ENCODE peak calls at places on chromosomes 2 and 18, in seven cellular contexts. One of them, this sample, is unnamed.

GRCh38 chr2:223050900-223051299 is 1.1 kb upstream of the KCNE4 start:
- DNase-seq in HCT116: no peak
- DNase-seq in GM12878: no peak
- DNase-seq in K562: no peak
- DNase-seq in SK-N-SH: no peak
- DNase-seq in NT2/D1: no peak
- DNase-seq in H1: no peak
- DNase-seq in this sample: no peak

GRCh38 chr2:118086024-118086633 is 2.1 kb upstream of the INSIG2 start:
- DNase-seq in GM12878: no peak
- DNase-seq in K562: no peak
- DNase-seq in HCT116: no peak
- DNase-seq in SK-N-SH: no peak
- DNase-seq in NT2/D1: no peak
- DNase-seq in H1: no peak
- DNase-seq in this sample: peak

GRCh38 chr2:223642496-223642895 is 40.3 kb upstream of the SCG2 start:
- DNase-seq in HCT116: no peak
- DNase-seq in NT2/D1: no peak
- DNase-seq in GM12878: no peak
- DNase-seq in K562: no peak
- DNase-seq in SK-N-SH: no peak
- DNase-seq in H1: no peak
- DNase-seq in this sample: no peak

GRCh38 chr2:241645915-241646250 is 8.4 kb downstream of the ATG4B start:
- DNase-seq in HCT116: no peak
- DNase-seq in SK-N-SH: no peak
- DNase-seq in NT2/D1: no peak
- DNase-seq in GM12878: no peak
- DNase-seq in K562: no peak
- DNase-seq in H1: no peak
- DNase-seq in this sample: no peak

GRCh38 chr2:99249951-99250350 is 5.5 kb downstream of the LYG2 start:
- DNase-seq in GM12878: no peak
- DNase-seq in H1: no peak
- DNase-seq in SK-N-SH: no peak
- DNase-seq in NT2/D1: no peak
- DNase-seq in K562: no peak
- DNase-seq in HCT116: no peak
- DNase-seq in this sample: no peak

GRCh38 chr18:39318462-39318861 is 1752.9 kb upstream of the CELF4 start:
- DNase-seq in K562: no peak
- DNase-seq in GM12878: no peak
- DNase-seq in NT2/D1: no peak
- DNase-seq in H1: no peak
- DNase-seq in HCT116: no peak
- DNase-seq in SK-N-SH: peak
- DNase-seq in this sample: no peak

GRCh38 chr2:23824777-23825212 is 102.1 kb downstream of the ATAD2B start:
- DNase-seq in H1: no peak
- DNase-seq in NT2/D1: peak
- DNase-seq in HCT116: peak
- DNase-seq in GM12878: peak
- DNase-seq in SK-N-SH: peak
- DNase-seq in K562: peak
- DNase-seq in this sample: peak

GRCh38 chr2:116980354-116980753 is 834.1 kb upstream of the DDX18 start:
- DNase-seq in HCT116: no peak
- DNase-seq in NT2/D1: no peak
- DNase-seq in H1: no peak
- DNase-seq in GM12878: no peak
- DNase-seq in K562: no peak
- DNase-seq in SK-N-SH: no peak
- DNase-seq in this sample: no peak

GRCh38 chr18:30828700-30829099 is 213.8 kb downstream of the DSC3 start:
- DNase-seq in SK-N-SH: no peak
- DNase-seq in NT2/D1: no peak
- DNase-seq in GM12878: no peak
- DNase-seq in H1: no peak
- DNase-seq in K562: no peak
- DNase-seq in HCT116: no peak
- DNase-seq in this sample: no peak

GRCh38 chr2:102446936-102447335 is 24.0 kb downstream of the IL18RAP start:
- DNase-seq in H1: no peak
- DNase-seq in NT2/D1: no peak
- DNase-seq in SK-N-SH: no peak
- DNase-seq in K562: no peak
- DNase-seq in HCT116: no peak
- DNase-seq in GM12878: no peak
- DNase-seq in this sample: no peak

GRCh38 chr18:53745228-53745967 is 479.1 kb downstream of the MBD2 start:
- DNase-seq in SK-N-SH: no peak
- DNase-seq in K562: no peak
- DNase-seq in NT2/D1: no peak
- DNase-seq in H1: no peak
- DNase-seq in GM12878: no peak
- DNase-seq in HCT116: no peak
- DNase-seq in this sample: no peak

GRCh38 chr2:159880729-159881128 is 82.7 kb upstream of the CD302 start:
- DNase-seq in H1: no peak
- DNase-seq in HCT116: no peak
- DNase-seq in NT2/D1: no peak
- DNase-seq in GM12878: no peak
- DNase-seq in SK-N-SH: no peak
- DNase-seq in K562: no peak
- DNase-seq in this sample: no peak

GRCh38 chr2:45728458-45728942 is 77.0 kb downstream of the PRKCE start:
- DNase-seq in GM12878: peak
- DNase-seq in K562: no peak
- DNase-seq in SK-N-SH: no peak
- DNase-seq in HCT116: no peak
- DNase-seq in H1: no peak
- DNase-seq in NT2/D1: no peak
- DNase-seq in this sample: no peak

GRCh38 chr2:207480521-207481034 is 49.2 kb upstream of the CREB1 start:
- DNase-seq in H1: no peak
- DNase-seq in K562: no peak
- DNase-seq in SK-N-SH: no peak
- DNase-seq in HCT116: no peak
- DNase-seq in NT2/D1: no peak
- DNase-seq in GM12878: no peak
- DNase-seq in this sample: no peak

GRCh38 chr18:63881851-63882250 is 5.7 kb upstream of the SERPINB2 start:
- DNase-seq in NT2/D1: no peak
- DNase-seq in GM12878: no peak
- DNase-seq in H1: no peak
- DNase-seq in K562: no peak
- DNase-seq in HCT116: no peak
- DNase-seq in SK-N-SH: no peak
- DNase-seq in this sample: no peak

GRCh38 chr18:26656401-26656943 is 108.1 kb upstream of the KCTD1 start:
- DNase-seq in K562: no peak
- DNase-seq in HCT116: no peak
- DNase-seq in SK-N-SH: peak
- DNase-seq in GM12878: no peak
- DNase-seq in NT2/D1: no peak
- DNase-seq in H1: no peak
- DNase-seq in this sample: no peak

GRCh38 chr2:233418761-233419625 is 64.7 kb downstream of the DGKD start:
- DNase-seq in K562: no peak
- DNase-seq in HCT116: peak
- DNase-seq in NT2/D1: no peak
- DNase-seq in H1: no peak
- DNase-seq in SK-N-SH: no peak
- DNase-seq in GM12878: peak
- DNase-seq in this sample: no peak

GRCh38 chr18:32542221-32542798 is 71.6 kb upstream of the GAREM1 start:
- DNase-seq in H1: no peak
- DNase-seq in NT2/D1: no peak
- DNase-seq in GM12878: no peak
- DNase-seq in HCT116: no peak
- DNase-seq in K562: no peak
- DNase-seq in SK-N-SH: no peak
- DNase-seq in this sample: no peak

GRCh38 chr18:45997689-45998088 is 30.6 kb upstream of the EPG5 start:
- DNase-seq in GM12878: no peak
- DNase-seq in H1: no peak
- DNase-seq in K562: no peak
- DNase-seq in SK-N-SH: no peak
- DNase-seq in HCT116: no peak
- DNase-seq in NT2/D1: no peak
- DNase-seq in this sample: no peak

GRCh38 chr2:66839551-66840320 is 404.8 kb downstream of the MEIS1 start:
- DNase-seq in K562: no peak
- DNase-seq in NT2/D1: no peak
- DNase-seq in SK-N-SH: no peak
- DNase-seq in H1: no peak
- DNase-seq in GM12878: no peak
- DNase-seq in HCT116: no peak
- DNase-seq in this sample: no peak

GRCh38 chr2:15149063-15149462 is 412.1 kb downstream of the NBAS start:
- DNase-seq in SK-N-SH: no peak
- DNase-seq in NT2/D1: no peak
- DNase-seq in K562: no peak
- DNase-seq in H1: no peak
- DNase-seq in HCT116: no peak
- DNase-seq in GM12878: no peak
- DNase-seq in this sample: no peak

GRCh38 chr2:82781516-82781915 is 1677.6 kb downstream of the SUCLG1 start:
- DNase-seq in SK-N-SH: no peak
- DNase-seq in HCT116: no peak
- DNase-seq in GM12878: no peak
- DNase-seq in K562: no peak
- DNase-seq in H1: no peak
- DNase-seq in NT2/D1: no peak
- DNase-seq in this sample: no peak

GRCh38 chr18:34223164-34223892 is 1.4 kb downstream of the NOL4 start:
- DNase-seq in GM12878: no peak
- DNase-seq in K562: no peak
- DNase-seq in NT2/D1: no peak
- DNase-seq in SK-N-SH: peak
- DNase-seq in HCT116: no peak
- DNase-seq in H1: no peak
- DNase-seq in this sample: no peak

GRCh38 chr2:203155406-203155805 is 83.4 kb upstream of the CYP20A1 start:
- DNase-seq in GM12878: no peak
- DNase-seq in K562: no peak
- DNase-seq in HCT116: peak
- DNase-seq in SK-N-SH: no peak
- DNase-seq in NT2/D1: no peak
- DNase-seq in H1: no peak
- DNase-seq in this sample: no peak
- TF ChIP-seq YY1 in GM12878: no peak
- TF ChIP-seq YY1 in K562: no peak
- TF ChIP-seq YY1 in HCT116: no peak
- TF ChIP-seq YY1 in SK-N-SH: no peak
- TF ChIP-seq YY1 in NT2/D1: no peak
- TF ChIP-seq YY1 in H1: no peak
- TF ChIP-seq YY1 in this sample: no peak

GRCh38 chr2:140873915-140874531 is 1256.8 kb downstream of the LRP1B start:
- DNase-seq in NT2/D1: no peak
- DNase-seq in GM12878: no peak
- DNase-seq in SK-N-SH: no peak
- DNase-seq in K562: no peak
- DNase-seq in HCT116: no peak
- DNase-seq in H1: no peak
- DNase-seq in this sample: no peak
- TF ChIP-seq YY1 in NT2/D1: no peak
- TF ChIP-seq YY1 in GM12878: no peak
- TF ChIP-seq YY1 in SK-N-SH: no peak
- TF ChIP-seq YY1 in K562: no peak
- TF ChIP-seq YY1 in HCT116: no peak
- TF ChIP-seq YY1 in H1: peak
- TF ChIP-seq YY1 in this sample: no peak

GRCh38 chr2:162210385-162210784 is 32.9 kb downstream of the FAP start:
- DNase-seq in SK-N-SH: no peak
- DNase-seq in NT2/D1: no peak
- DNase-seq in H1: no peak
- DNase-seq in HCT116: no peak
- DNase-seq in GM12878: no peak
- DNase-seq in K562: no peak
- DNase-seq in this sample: no peak
- TF ChIP-seq YY1 in SK-N-SH: no peak
- TF ChIP-seq YY1 in NT2/D1: no peak
- TF ChIP-seq YY1 in H1: no peak
- TF ChIP-seq YY1 in HCT116: no peak
- TF ChIP-seq YY1 in GM12878: no peak
- TF ChIP-seq YY1 in K562: no peak
- TF ChIP-seq YY1 in this sample: no peak

GRCh38 chr2:109295781-109296117 is 166.7 kb downstream of the SH3RF3 start:
- DNase-seq in HCT116: no peak
- DNase-seq in SK-N-SH: no peak
- DNase-seq in K562: no peak
- DNase-seq in GM12878: no peak
- DNase-seq in NT2/D1: no peak
- DNase-seq in H1: no peak
- DNase-seq in this sample: no peak

GRCh38 chr2:109294523-109294922 is 165.5 kb downstream of the SH3RF3 start:
- DNase-seq in H1: no peak
- DNase-seq in HCT116: no peak
- DNase-seq in K562: no peak
- DNase-seq in GM12878: no peak
- DNase-seq in NT2/D1: no peak
- DNase-seq in SK-N-SH: no peak
- DNase-seq in this sample: no peak

GRCh38 chr2:109297566-109298205 is 168.7 kb downstream of the SH3RF3 start:
- DNase-seq in H1: no peak
- DNase-seq in NT2/D1: no peak
- DNase-seq in K562: no peak
- DNase-seq in SK-N-SH: no peak
- DNase-seq in HCT116: no peak
- DNase-seq in GM12878: no peak
- DNase-seq in this sample: no peak

GRCh38 chr2:109293663-109294062 is 164.7 kb downstream of the SH3RF3 start:
- DNase-seq in SK-N-SH: no peak
- DNase-seq in K562: no peak
- DNase-seq in HCT116: no peak
- DNase-seq in GM12878: no peak
- DNase-seq in H1: no peak
- DNase-seq in NT2/D1: no peak
- DNase-seq in this sample: no peak

GRCh38 chr2:109295070-109295780 is 166.2 kb downstream of the SH3RF3 start:
- DNase-seq in H1: no peak
- DNase-seq in HCT116: no peak
- DNase-seq in NT2/D1: no peak
- DNase-seq in K562: no peak
- DNase-seq in SK-N-SH: no peak
- DNase-seq in GM12878: no peak
- DNase-seq in this sample: no peak
- TF ChIP-seq YY1 in H1: no peak
- TF ChIP-seq YY1 in HCT116: no peak
- TF ChIP-seq YY1 in NT2/D1: no peak
- TF ChIP-seq YY1 in K562: no peak
- TF ChIP-seq YY1 in SK-N-SH: no peak
- TF ChIP-seq YY1 in GM12878: no peak
- TF ChIP-seq YY1 in this sample: no peak

GRCh38 chr2:144211826-144212225 is 308.1 kb downstream of the ZEB2 start:
- DNase-seq in K562: no peak
- DNase-seq in GM12878: no peak
- DNase-seq in NT2/D1: no peak
- DNase-seq in SK-N-SH: no peak
- DNase-seq in H1: no peak
- DNase-seq in HCT116: no peak
- DNase-seq in this sample: no peak
- TF ChIP-seq YY1 in K562: no peak
- TF ChIP-seq YY1 in GM12878: no peak
- TF ChIP-seq YY1 in NT2/D1: no peak
- TF ChIP-seq YY1 in SK-N-SH: no peak
- TF ChIP-seq YY1 in H1: no peak
- TF ChIP-seq YY1 in HCT116: no peak
- TF ChIP-seq YY1 in this sample: no peak